ENCODE peak calls at places on chromosomes 1 and 21, in four cellular contexts. A, S, D and U are unnamed samples.

GRCh38 chr1:108830119-108831008 is 26.5 kb downstream of the AKNAD1 start:
- DNase-seq in A (peak), S (no peak), D (no peak), U (peak)

GRCh38 chr1:205318231-205318991 is 3.1 kb downstream of the NUAK2 start:
- DNase-seq in S (no peak), D (no peak), A (peak), U (no peak)

GRCh38 chr21:42031816-42032215 is 21.7 kb upstream of the ZBTB21 start:
- DNase-seq in S (no peak), A (no peak), D (no peak), U (no peak)

GRCh38 chr1:204410764-204411450 is 710 bp downstream of the PPP1R15B start:
- DNase-seq in D (no peak), S (peak), A (no peak), U (peak)

GRCh38 chr1:240091614-240092300 is at the start of gene FMN2:
- DNase-seq in S (peak), A (peak), D (no peak), U (peak)

GRCh38 chr21:42309753-42310213 is 5.4 kb downstream of the TFF3 start:
- DNase-seq in D (no peak), A (no peak), S (peak), U (peak)

GRCh38 chr1:43451157-43451591 is 2.6 kb downstream of the HYI start:
- DNase-seq in D (no peak), S (no peak), A (no peak), U (no peak)

GRCh38 chr21:44006656-44007055 is 5.5 kb upstream of the TRAPPC10 start:
- DNase-seq in D (no peak), S (no peak), A (no peak), U (no peak)

GRCh38 chr1:114466334-114467014 is 44.5 kb downstream of the TRIM33 start:
- DNase-seq in A (peak), D (no peak), S (no peak), U (peak)

GRCh38 chr1:231233735-231234417 is 7.1 kb upstream of the GNPAT start:
- DNase-seq in D (no peak), S (no peak), A (peak), U (no peak)

GRCh38 chr1:91716339-91716738 is 169.6 kb downstream of the TGFBR3 start:
- DNase-seq in A (no peak), D (no peak), S (no peak), U (peak)

GRCh38 chr1:81305997-81306452 is 494.7 kb upstream of the ADGRL2 start:
- DNase-seq in D (no peak), A (no peak), S (no peak), U (no peak)

GRCh38 chr1:233020441-233020840 is 70.0 kb downstream of the NTPCR start:
- DNase-seq in S (no peak), D (no peak), A (no peak), U (no peak)

GRCh38 chr1:43221256-43221778 is 48.5 kb upstream of the TMEM125 start:
- DNase-seq in A (no peak), D (peak), S (no peak), U (no peak)

GRCh38 chr1:6148497-6149241 is 31.5 kb downstream of the CHD5 start:
- DNase-seq in A (no peak), D (no peak), S (peak), U (peak)

GRCh38 chr1:202745313-202745888 is 35.1 kb upstream of the SYT2 start:
- DNase-seq in A (no peak), S (no peak), D (no peak), U (no peak)

GRCh38 chr21:40936151-40936550 is 89.2 kb upstream of the DSCAM start:
- DNase-seq in A (no peak), D (no peak), S (no peak), U (no peak)

GRCh38 chr1:54275349-54275748 is 75.4 kb downstream of the MRPL37 start:
- DNase-seq in A (no peak), S (no peak), D (no peak), U (no peak)

GRCh38 chr1:231841616-231842344 is 215.2 kb downstream of the DISC1 start:
- DNase-seq in A (peak), S (no peak), D (no peak), U (no peak)

GRCh38 chr1:180309338-180309737 is 79.3 kb downstream of the LHX4 start:
- DNase-seq in D (no peak), A (peak), S (no peak), U (no peak)

GRCh38 chr21:16241021-16241420 is 511.2 kb downstream of the USP25 start:
- DNase-seq in D (no peak), A (no peak), S (no peak), U (no peak)

GRCh38 chr1:59123081-59123675 is 173.7 kb upstream of the FGGY start:
- DNase-seq in S (no peak), A (no peak), D (no peak), U (no peak)

GRCh38 chr1:25566186-25566729 is 22.9 kb downstream of the LDLRAP1 start:
- DNase-seq in S (no peak), D (no peak), A (no peak), U (no peak)

GRCh38 chr21:17738171-17738953 is 80.8 kb downstream of the C21orf91 start:
- DNase-seq in S (no peak), D (no peak), A (no peak), U (no peak)

GRCh38 chr1:231724876-231725647 is 98.5 kb downstream of the DISC1 start:
- DNase-seq in D (no peak), S (peak), A (peak), U (peak)

GRCh38 chr21:15415541-15416261 is 314.1 kb upstream of the USP25 start:
- DNase-seq in S (no peak), D (no peak), A (peak), U (no peak)

GRCh38 chr1:166119678-166120077 is 47.1 kb downstream of the FAM78B start:
- DNase-seq in S (no peak), A (no peak), D (no peak), U (no peak)

GRCh38 chr1:64493864-64494263 is 23.9 kb downstream of the CACHD1 start:
- DNase-seq in S (peak), D (no peak), A (no peak), U (no peak)

GRCh38 chr1:8864713-8865397 is 13.6 kb downstream of the ENO1 start:
- DNase-seq in S (no peak), A (no peak), D (no peak), U (no peak)
- TF ChIP-seq ATF3 in S (no peak), A (no peak), D (no peak), U (no peak)

GRCh38 chr1:47709302-47710074 is 271.6 kb downstream of the FOXD2 start:
- DNase-seq in D (no peak), A (no peak), S (peak), U (peak)
- TF ChIP-seq ETV6 in D (no peak), A (no peak), S (no peak), U (no peak)

GRCh38 chr1:157916895-157917294 is 75.3 kb upstream of the CD5L start:
- DNase-seq in A (no peak), S (no peak), D (no peak), U (no peak)
- TF ChIP-seq ATF3 in A (no peak), S (no peak), D (no peak), U (no peak)

DNA sequence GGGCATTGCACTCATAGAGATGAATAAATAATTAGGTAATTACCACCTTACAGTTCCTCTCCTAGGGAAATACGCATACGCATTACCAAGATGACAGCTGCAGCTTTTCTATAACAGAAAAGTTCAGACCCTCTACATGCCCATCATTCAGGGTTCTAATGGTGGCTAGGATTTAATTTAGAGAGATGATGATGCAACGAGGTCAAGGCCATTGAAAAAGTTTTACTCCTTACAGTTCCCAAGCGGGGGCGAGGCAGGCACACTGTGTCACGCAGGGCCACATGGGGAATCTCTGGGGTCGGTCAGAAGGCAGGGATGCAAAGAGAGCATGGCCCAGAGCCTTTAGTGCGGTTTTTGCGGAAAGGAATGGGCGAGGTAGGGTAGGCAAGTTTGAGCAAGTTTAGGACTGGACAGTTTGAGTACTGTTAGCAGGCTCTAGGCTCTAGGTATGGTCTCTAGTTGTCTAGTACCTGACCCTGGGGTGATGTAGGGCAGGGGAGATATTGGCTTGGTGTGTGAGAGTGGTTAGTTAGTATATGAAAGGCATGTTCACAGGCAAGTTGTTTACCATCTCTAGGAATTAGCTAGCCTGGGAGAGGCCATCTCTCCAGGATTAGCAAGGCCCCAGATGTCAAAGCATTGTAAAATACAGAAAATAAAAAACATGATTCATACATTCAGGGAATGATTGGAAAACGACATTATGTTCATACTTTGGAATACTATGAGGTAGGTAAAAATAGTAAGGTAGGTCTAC is 29.6 kb upstream of the ID3 start:
- DNase-seq in A (no peak), D (no peak), S (no peak), U (no peak)
- TF ChIP-seq ETV6 in A (no peak), D (no peak), S (no peak), U (no peak)

GRCh38 chr1:47572731-47573505 is 135.1 kb downstream of the FOXD2 start:
- DNase-seq in D (no peak), S (no peak), A (no peak), U (no peak)
- TF ChIP-seq ATF3 in D (no peak), S (no peak), A (no peak), U (no peak)

DNA sequence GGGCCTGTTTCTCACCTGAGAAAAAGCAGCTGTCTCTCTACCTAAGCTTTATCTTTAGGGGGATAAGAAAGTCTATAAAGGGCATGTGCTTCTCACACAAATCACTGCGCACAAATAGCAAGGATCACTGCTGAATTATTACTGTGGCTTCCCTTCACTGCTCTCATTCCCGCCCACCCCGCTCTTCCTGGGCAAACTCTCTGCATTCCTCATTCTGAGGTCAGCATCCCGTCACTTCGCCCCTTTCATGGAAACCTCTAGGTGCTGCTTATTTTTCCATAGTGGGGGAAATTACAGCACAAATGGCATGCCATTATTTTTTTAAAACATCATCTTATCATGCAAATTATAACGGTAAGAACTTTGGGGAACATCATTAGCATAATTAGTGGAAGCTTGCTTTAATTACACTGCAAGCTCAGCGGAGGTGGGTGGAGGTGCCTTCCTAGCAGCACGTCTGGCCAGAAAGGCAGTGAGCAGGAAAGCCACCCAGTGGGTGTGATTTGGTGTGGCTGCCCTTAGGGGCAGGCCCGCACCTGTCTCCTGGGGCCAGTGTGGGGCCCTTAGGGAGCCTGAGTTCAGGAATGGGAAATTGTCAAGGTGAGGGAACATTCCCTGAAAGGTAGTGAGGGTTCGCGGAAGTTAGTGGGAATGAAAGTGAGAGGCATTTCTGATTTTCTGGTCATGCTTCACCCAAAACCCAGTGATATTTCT is 105.9 kb downstream of the LAMC2 start:
- DNase-seq in A (no peak), S (no peak), D (no peak), U (no peak)
- TF ChIP-seq ETV6 in A (no peak), S (no peak), D (no peak), U (no peak)

GRCh38 chr1:61851235-61851634 is 109.0 kb downstream of the PATJ start:
- DNase-seq in D (no peak), S (no peak), A (no peak), U (no peak)

GRCh38 chr1:61853545-61853944 is 111.3 kb downstream of the PATJ start:
- DNase-seq in D (no peak), S (no peak), A (no peak), U (no peak)

GRCh38 chr1:61852693-61853060 is 110.4 kb downstream of the PATJ start:
- DNase-seq in D (no peak), S (no peak), A (no peak), U (no peak)

DNA sequence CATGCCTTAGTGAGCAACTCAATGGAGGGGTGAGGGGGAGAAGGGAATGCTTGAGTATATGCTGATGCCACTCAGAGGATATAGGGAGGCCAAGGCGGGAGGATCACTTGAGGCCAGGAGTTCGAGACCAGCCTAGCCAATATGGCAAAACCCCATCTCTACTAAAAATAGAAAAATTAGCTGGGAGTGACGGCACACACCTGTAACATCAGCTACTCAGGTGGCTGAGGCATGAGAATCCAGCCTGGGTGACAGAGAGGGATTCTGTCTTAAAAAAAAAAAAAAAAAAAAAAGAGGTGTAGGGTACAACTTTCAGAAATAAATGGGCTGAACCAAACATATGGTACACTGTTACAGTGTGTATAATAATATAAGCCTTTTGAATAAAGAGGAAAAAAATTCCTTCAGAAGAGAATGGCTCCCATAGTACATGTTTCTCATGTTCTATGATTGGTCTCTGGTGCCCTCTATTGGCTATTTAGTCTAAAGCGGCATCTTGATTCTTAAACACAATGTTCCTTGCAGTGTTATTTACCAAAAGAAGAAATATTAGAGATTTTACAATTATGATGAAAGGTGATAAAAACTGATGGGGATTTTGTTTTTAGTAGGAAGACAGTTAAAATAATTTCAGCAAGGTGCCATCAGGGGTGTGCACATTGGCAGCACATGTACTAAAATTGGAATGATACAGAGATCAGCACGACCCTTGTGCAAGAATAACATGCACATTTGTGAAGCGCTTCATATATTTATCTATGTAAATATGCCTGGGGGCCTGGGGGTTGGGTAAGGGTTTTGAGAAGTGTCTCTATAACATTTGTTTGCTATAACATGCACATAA is 109.8 kb downstream of the PATJ start:
- DNase-seq in S (no peak), A (peak), D (no peak), U (peak)
- TF ChIP-seq ATF3 in S (no peak), A (no peak), D (no peak), U (no peak)

DNA sequence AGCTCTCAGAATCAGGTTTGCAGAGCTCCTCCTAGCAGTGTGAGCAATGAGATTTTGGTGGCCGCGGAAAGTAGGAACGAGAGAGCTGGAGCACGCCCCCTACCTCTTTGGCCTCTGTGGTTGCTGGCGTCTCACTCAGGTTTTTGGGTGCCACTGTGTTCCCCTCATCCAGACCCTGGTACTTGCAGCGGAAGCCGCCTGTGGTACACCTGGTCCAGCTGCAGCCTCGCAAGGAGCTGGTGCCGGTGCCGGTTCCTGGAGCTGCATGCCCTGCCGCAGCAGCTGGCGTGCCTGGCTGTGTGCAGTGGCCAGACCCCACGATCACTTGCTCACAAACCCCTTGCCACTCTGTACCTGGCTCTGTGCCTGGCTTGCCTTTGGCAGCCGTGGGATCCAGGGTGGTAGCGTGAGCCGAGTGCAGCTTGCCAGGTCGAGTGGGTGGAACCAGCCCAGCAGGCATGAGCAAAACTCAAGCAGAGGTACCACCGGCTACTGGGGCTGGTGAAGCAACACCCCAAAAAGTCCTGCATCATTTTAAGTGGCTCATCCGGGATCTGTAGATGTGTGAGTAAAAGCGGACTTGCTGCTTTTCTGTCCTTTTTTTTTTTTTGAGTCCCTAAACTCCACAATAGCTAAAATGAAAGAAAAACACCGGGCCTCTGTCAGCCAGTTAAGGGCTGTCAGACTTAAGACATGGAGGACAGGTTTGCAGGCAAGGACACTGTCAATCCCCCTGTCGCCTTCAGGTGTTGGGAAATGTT is 844.9 kb downstream of the KCNT2 start:
- DNase-seq in S (no peak), D (no peak), A (no peak), U (no peak)
- TF ChIP-seq ETV6 in S (no peak), D (no peak), A (no peak), U (no peak)